ENCODE peak calls at places on chromosome 3, in six cellular contexts. Y is NCI-H1417, J is AG08395, L is T-helper 17 cell, I is hepatocyte, K is NCI-H1105. D is an unnamed sample.

GRCh38 chr3:100900671-100901070 is 92.5 kb downstream of the ABI3BP start:
- DNase-seq in I (no peak), Y (no peak), K (no peak), J (no peak), L (no peak), D (no peak)

GRCh38 chr3:109918740-109919139 is 581.4 kb upstream of the DPPA4 start:
- DNase-seq in Y (no peak), J (no peak), I (no peak), K (no peak), L (no peak), D (no peak)

GRCh38 chr3:15766406-15766805 is 31.4 kb downstream of the ANKRD28 start:
- DNase-seq in J (no peak), Y (no peak), I (no peak), L (no peak), K (no peak), D (no peak)

GRCh38 chr3:115644391-115644790 is 21.1 kb downstream of the GAP43 start:
- DNase-seq in L (no peak), I (no peak), Y (no peak), J (peak; percentile 17), K (no peak), D (no peak)

GRCh38 chr3:98343647-98344507 is 9.8 kb upstream of the OR5K4 start:
- DNase-seq in I (peak; percentile 79), J (no peak), Y (peak; percentile 24), L (no peak), K (peak; percentile 40), D (no peak)

GRCh38 chr3:152474585-152474984 is 205.9 kb downstream of the MBNL1 start:
- DNase-seq in I (peak; percentile 63), K (peak; percentile 34), Y (peak; percentile 25), J (peak; percentile 72), L (no peak), D (no peak)

GRCh38 chr3:162354343-162354742 is 857.7 kb downstream of the OTOL1 start:
- DNase-seq in L (no peak), K (no peak), J (peak; percentile 47), I (no peak), Y (no peak), D (no peak)

GRCh38 chr3:128054363-128054762 is 2.1 kb downstream of the SEC61A1 start:
- DNase-seq in K (no peak), I (peak; percentile 51), L (no peak), Y (no peak), J (peak; percentile 67), D (no peak)

GRCh38 chr3:85603378-85603777 is 644.6 kb downstream of the CADM2 start:
- DNase-seq in J (no peak), I (no peak), K (no peak), L (no peak), Y (no peak), D (no peak)

GRCh38 chr3:171258316-171258715 is 201.9 kb downstream of the TNIK start:
- DNase-seq in L (no peak), K (no peak), I (no peak), J (peak; percentile 10), Y (no peak), D (no peak)

GRCh38 chr3:152635354-152635753 is 199.6 kb upstream of the P2RY1 start:
- DNase-seq in J (no peak), K (no peak), L (no peak), I (no peak), Y (no peak), D (no peak)

GRCh38 chr3:172076212-172076611 is 36.8 kb downstream of the FNDC3B start:
- DNase-seq in Y (no peak), K (peak; percentile 11), I (no peak), L (no peak), J (no peak), D (no peak)